ENCODE peak calls at places on chromosome 3, in five cellular contexts. One of them, this sample, is unnamed.

GRCh38 chr3:39407773-39408492 is 1.4 kb downstream of the RPSA start:
- DNase-seq in K562: no peak
- DNase-seq in GM12878: no peak
- DNase-seq in HepG2: no peak
- DNase-seq in H1: no peak
- DNase-seq in this sample: no peak

GRCh38 chr3:66490214-66490613 is 10.6 kb downstream of the LRIG1 start:
- DNase-seq in H1: no peak
- DNase-seq in GM12878: no peak
- DNase-seq in K562: no peak
- DNase-seq in HepG2: no peak
- DNase-seq in this sample: no peak

GRCh38 chr3:182740710-182741109 is 52.6 kb upstream of the ATP11B start:
- DNase-seq in K562: peak; percentile 58
- DNase-seq in H1: no peak
- DNase-seq in GM12878: no peak
- DNase-seq in HepG2: no peak
- DNase-seq in this sample: no peak

GRCh38 chr3:55362206-55362960 is 124.7 kb downstream of the WNT5A start:
- DNase-seq in H1: no peak
- DNase-seq in HepG2: no peak
- DNase-seq in K562: no peak
- DNase-seq in GM12878: no peak
- DNase-seq in this sample: no peak

GRCh38 chr3:140007946-140008692 is 73.1 kb downstream of the CLSTN2 start:
- DNase-seq in GM12878: no peak
- DNase-seq in HepG2: no peak
- DNase-seq in H1: no peak
- DNase-seq in K562: no peak
- DNase-seq in this sample: no peak

GRCh38 chr3:175335229-175335628 is 476.1 kb downstream of the NAALADL2 start:
- DNase-seq in H1: no peak
- DNase-seq in K562: no peak
- DNase-seq in HepG2: no peak
- DNase-seq in GM12878: no peak
- DNase-seq in this sample: no peak

GRCh38 chr3:194714122-194714425 is 28.4 kb downstream of the FAM43A start:
- DNase-seq in GM12878: no peak
- DNase-seq in H1: no peak
- DNase-seq in HepG2: no peak
- DNase-seq in K562: no peak
- DNase-seq in this sample: no peak

GRCh38 chr3:185253645-185254410 is at the start of gene EHHADH:
- DNase-seq in GM12878: no peak
- DNase-seq in H1: no peak
- DNase-seq in HepG2: peak; percentile 64
- DNase-seq in K562: peak; percentile 86
- DNase-seq in this sample: peak; percentile 66

GRCh38 chr3:128854382-128854939 is 25.0 kb upstream of the ACAD9 start:
- DNase-seq in K562: no peak
- DNase-seq in H1: no peak
- DNase-seq in HepG2: no peak
- DNase-seq in GM12878: no peak
- DNase-seq in this sample: no peak

GRCh38 chr3:132394334-132394733 is 23.0 kb upstream of the DNAJC13 start:
- DNase-seq in K562: no peak
- DNase-seq in GM12878: no peak
- DNase-seq in HepG2: no peak
- DNase-seq in H1: no peak
- DNase-seq in this sample: no peak

GRCh38 chr3:52141751-52142150 is 12.5 kb downstream of the POC1A start:
- DNase-seq in H1: no peak
- DNase-seq in HepG2: no peak
- DNase-seq in GM12878: no peak
- DNase-seq in K562: no peak
- DNase-seq in this sample: no peak

GRCh38 chr3:152257246-152258074 is 11.3 kb upstream of the MBNL1 start:
- DNase-seq in HepG2: no peak
- DNase-seq in H1: no peak
- DNase-seq in K562: no peak
- DNase-seq in GM12878: peak; percentile 85
- DNase-seq in this sample: no peak

GRCh38 chr3:135629696-135630408 is 335.7 kb upstream of the PPP2R3A start:
- DNase-seq in GM12878: no peak
- DNase-seq in H1: no peak
- DNase-seq in K562: no peak
- DNase-seq in HepG2: no peak
- DNase-seq in this sample: no peak

GRCh38 chr3:146540978-146541377 is 3.4 kb downstream of the PLSCR1 start:
- DNase-seq in K562: no peak
- DNase-seq in GM12878: no peak
- DNase-seq in H1: no peak
- DNase-seq in HepG2: no peak
- DNase-seq in this sample: no peak
- H3K4me3 ChIP-seq in K562: no peak overlapping the region
- H3K4me3 ChIP-seq in GM12878: peak overlapping the region; percentile 62
- H3K4me3 ChIP-seq in H1: no peak overlapping the region
- H3K4me3 ChIP-seq in HepG2: no peak overlapping the region
- H3K4me3 ChIP-seq in this sample: no peak overlapping the region

DNA sequence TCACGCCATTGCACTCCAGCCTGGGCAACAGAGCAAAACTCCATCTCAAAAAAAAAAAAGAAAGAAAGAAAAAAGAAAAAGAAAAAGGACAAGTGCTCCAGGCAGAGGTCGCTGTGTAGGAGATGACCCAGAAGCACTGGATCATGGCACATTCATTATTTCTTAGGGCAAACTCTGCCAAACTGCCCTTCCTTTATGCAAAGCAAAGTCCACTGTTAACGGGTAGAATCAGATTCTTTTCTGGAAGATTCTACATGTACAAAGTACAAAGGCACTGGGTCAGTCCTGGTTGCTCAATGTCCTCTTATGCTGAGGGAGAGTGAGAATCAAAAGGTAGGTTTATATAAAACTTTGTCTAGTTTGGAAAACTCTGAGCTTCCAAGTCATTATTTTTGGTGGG is 144.9 kb downstream of the FEZF2 start:
- DNase-seq in K562: no peak
- DNase-seq in HepG2: no peak
- DNase-seq in GM12878: no peak
- DNase-seq in H1: no peak
- DNase-seq in this sample: no peak
- TF ChIP-seq CREB1 in K562: no peak
- TF ChIP-seq CREB1 in HepG2: no peak
- TF ChIP-seq CREB1 in GM12878: no peak
- TF ChIP-seq CREB1 in H1: no peak
- TF ChIP-seq CREB1 in this sample: no peak

GRCh38 chr3:64318001-64318400 is 92.7 kb upstream of the PRICKLE2 start:
- DNase-seq in H1: no peak
- DNase-seq in K562: no peak
- DNase-seq in GM12878: no peak
- DNase-seq in HepG2: no peak
- DNase-seq in this sample: no peak

GRCh38 chr3:64319391-64319790 is 94.1 kb upstream of the PRICKLE2 start:
- DNase-seq in K562: no peak
- DNase-seq in H1: no peak
- DNase-seq in HepG2: no peak
- DNase-seq in GM12878: no peak
- DNase-seq in this sample: peak; percentile 80

GRCh38 chr3:64318670-64319271 is 93.5 kb upstream of the PRICKLE2 start:
- DNase-seq in H1: no peak
- DNase-seq in GM12878: no peak
- DNase-seq in K562: no peak
- DNase-seq in HepG2: no peak
- DNase-seq in this sample: peak; percentile 21

GRCh38 chr3:64316971-64317370 is 91.7 kb upstream of the PRICKLE2 start:
- DNase-seq in GM12878: no peak
- DNase-seq in HepG2: no peak
- DNase-seq in H1: no peak
- DNase-seq in K562: no peak
- DNase-seq in this sample: no peak

GRCh38 chr3:64321747-64322146 is 96.5 kb upstream of the PRICKLE2 start:
- DNase-seq in GM12878: no peak
- DNase-seq in H1: no peak
- DNase-seq in K562: no peak
- DNase-seq in HepG2: no peak
- DNase-seq in this sample: peak; percentile 31
- H3K4me2 ChIP-seq in GM12878: no peak overlapping the region
- H3K4me2 ChIP-seq in H1: no peak overlapping the region
- H3K4me2 ChIP-seq in K562: no peak overlapping the region
- H3K4me2 ChIP-seq in HepG2: no peak overlapping the region
- H3K4me2 ChIP-seq in this sample: no peak overlapping the region

GRCh38 chr3:48086736-48087470 is 70.7 kb upstream of the MAP4 start:
- DNase-seq in H1: no peak
- DNase-seq in GM12878: no peak
- DNase-seq in HepG2: peak; percentile 38
- DNase-seq in K562: no peak
- DNase-seq in this sample: no peak
- H3K4me3 ChIP-seq in H1: peak overlapping the region; percentile 79
- H3K4me3 ChIP-seq in GM12878: peak overlapping the region; percentile 87
- H3K4me3 ChIP-seq in HepG2: peak overlapping the region; percentile 88
- H3K4me3 ChIP-seq in K562: peak overlapping the region; percentile 95
- H3K4me3 ChIP-seq in this sample: peak overlapping the region; percentile 94

DNA sequence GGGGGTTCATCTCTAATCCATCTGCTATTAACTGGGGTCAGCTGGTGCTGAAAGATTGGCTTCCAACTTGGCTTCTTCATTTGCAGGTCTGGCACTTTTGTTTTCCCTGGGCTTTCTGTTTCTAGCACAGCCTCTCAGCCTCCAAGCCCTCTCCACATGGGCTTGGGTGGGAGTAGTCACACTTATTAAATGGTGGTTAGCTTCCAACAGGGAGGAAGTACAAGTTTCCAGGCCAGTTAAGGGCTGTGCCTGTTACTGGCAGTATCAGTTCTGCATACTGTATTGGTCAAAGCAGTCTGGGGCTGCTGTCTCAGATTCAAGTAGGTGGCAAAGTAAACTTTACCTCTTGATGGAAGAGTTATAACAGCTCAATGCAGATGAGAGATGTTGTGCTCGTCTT is 627.1 kb upstream of the CCDC54 start:
- DNase-seq in H1: no peak
- DNase-seq in GM12878: no peak
- DNase-seq in HepG2: no peak
- DNase-seq in K562: no peak
- DNase-seq in this sample: no peak
- TF ChIP-seq CREB1 in H1: no peak
- TF ChIP-seq CREB1 in GM12878: no peak
- TF ChIP-seq CREB1 in HepG2: no peak
- TF ChIP-seq CREB1 in K562: no peak
- TF ChIP-seq CREB1 in this sample: no peak

DNA sequence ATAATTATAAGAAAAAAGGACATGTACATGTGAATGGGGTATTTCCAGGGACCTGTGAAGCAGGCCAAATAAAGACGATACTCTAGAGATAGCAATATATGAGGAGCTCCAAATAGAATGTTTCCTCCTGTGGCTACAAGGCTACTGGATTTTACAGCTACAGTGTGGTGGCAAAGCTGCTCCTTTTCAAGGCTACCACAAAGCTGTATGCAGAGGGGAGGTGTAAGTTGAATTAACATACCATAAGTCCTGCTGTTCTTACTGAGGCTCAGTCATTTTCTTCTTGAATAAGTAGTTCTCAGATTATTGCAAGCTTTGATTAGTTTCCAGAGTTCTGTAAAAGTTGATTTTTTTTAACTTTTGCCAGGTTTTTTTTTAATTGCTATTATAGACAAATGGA is 1184.6 kb upstream of the EPHA6 start:
- DNase-seq in H1: no peak
- DNase-seq in K562: no peak
- DNase-seq in HepG2: no peak
- DNase-seq in GM12878: no peak
- DNase-seq in this sample: peak; percentile 49
- H3K4me2 ChIP-seq in H1: no peak overlapping the region
- H3K4me2 ChIP-seq in K562: no peak overlapping the region
- H3K4me2 ChIP-seq in HepG2: no peak overlapping the region
- H3K4me2 ChIP-seq in GM12878: no peak overlapping the region
- H3K4me2 ChIP-seq in this sample: no peak overlapping the region

DNA sequence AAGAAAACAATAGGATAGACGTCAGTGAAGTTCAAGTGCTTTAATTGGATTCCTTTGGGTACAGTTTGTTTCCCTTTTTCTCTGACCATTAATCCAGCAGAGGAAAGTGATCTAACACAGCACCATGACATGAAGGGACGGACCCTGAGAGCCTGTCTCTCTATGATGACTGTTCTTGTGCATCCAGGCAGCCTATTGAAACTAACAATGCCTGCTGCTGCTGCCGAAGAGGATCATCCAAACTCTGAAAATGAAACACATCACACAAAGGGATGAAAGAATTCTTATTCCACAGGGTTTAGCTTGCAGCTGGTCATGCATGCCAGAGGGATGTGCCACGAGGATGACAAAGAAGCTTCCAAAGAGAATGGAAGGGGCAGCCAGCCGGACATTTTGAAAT is 75.5 kb downstream of the ZBTB20 start:
- DNase-seq in HepG2: no peak
- DNase-seq in H1: no peak
- DNase-seq in GM12878: no peak
- DNase-seq in K562: no peak
- DNase-seq in this sample: no peak
- H3K4me3 ChIP-seq in HepG2: no peak overlapping the region
- H3K4me3 ChIP-seq in H1: no peak overlapping the region
- H3K4me3 ChIP-seq in GM12878: no peak overlapping the region
- H3K4me3 ChIP-seq in K562: no peak overlapping the region
- H3K4me3 ChIP-seq in this sample: no peak overlapping the region